ENCODE peak calls at places on chromosomes 1 and 21, in five cellular contexts. One of them, this sample, is unnamed. For H3K4me1, the result is how much of the 10 kb centered on the place peaks cover.

GRCh38 chr1:53376742-53377437 is 49.0 kb upstream of the LRP8 start:
- DNase-seq in fibroblast of lung: no peak
- DNase-seq in neuronal stem cell: no peak
- DNase-seq in astrocyte: no peak
- DNase-seq in mammary epithelial cell: no peak
- DNase-seq in this sample: no peak

GRCh38 chr1:182301467-182302198 is 90.0 kb downstream of the GLUL start:
- DNase-seq in mammary epithelial cell: peak
- DNase-seq in astrocyte: peak
- DNase-seq in fibroblast of lung: peak
- DNase-seq in neuronal stem cell: no peak
- DNase-seq in this sample: peak

GRCh38 chr1:107821340-107821739 is 143.6 kb downstream of the VAV3 start:
- DNase-seq in neuronal stem cell: no peak
- DNase-seq in mammary epithelial cell: peak
- DNase-seq in fibroblast of lung: no peak
- DNase-seq in astrocyte: no peak
- DNase-seq in this sample: no peak

GRCh38 chr1:10637833-10638558 is 158.4 kb downstream of the CASZ1 start:
- DNase-seq in astrocyte: no peak
- DNase-seq in fibroblast of lung: no peak
- DNase-seq in mammary epithelial cell: no peak
- DNase-seq in neuronal stem cell: no peak
- DNase-seq in this sample: no peak

GRCh38 chr1:22018583-22019559 is 17.4 kb downstream of the CELA3A start:
- DNase-seq in fibroblast of lung: peak
- DNase-seq in mammary epithelial cell: peak
- DNase-seq in astrocyte: peak
- DNase-seq in neuronal stem cell: no peak
- DNase-seq in this sample: peak

GRCh38 chr1:50080904-50081586 is 27.7 kb upstream of the ELAVL4 start:
- DNase-seq in mammary epithelial cell: peak
- DNase-seq in fibroblast of lung: no peak
- DNase-seq in neuronal stem cell: peak
- DNase-seq in astrocyte: no peak
- DNase-seq in this sample: no peak

GRCh38 chr1:51170342-51170741 is 65.7 kb upstream of the RNF11 start:
- DNase-seq in mammary epithelial cell: peak
- DNase-seq in fibroblast of lung: peak
- DNase-seq in astrocyte: no peak
- DNase-seq in neuronal stem cell: no peak
- DNase-seq in this sample: peak

GRCh38 chr21:35529141-35529863 is 480.2 kb upstream of the RUNX1 start:
- DNase-seq in neuronal stem cell: no peak
- DNase-seq in astrocyte: peak
- DNase-seq in mammary epithelial cell: no peak
- DNase-seq in fibroblast of lung: peak
- DNase-seq in this sample: peak

GRCh38 chr1:18869847-18870246 is 10.4 kb upstream of the TAS1R2 start:
- DNase-seq in fibroblast of lung: no peak
- DNase-seq in neuronal stem cell: no peak
- DNase-seq in mammary epithelial cell: no peak
- DNase-seq in astrocyte: no peak
- DNase-seq in this sample: no peak

GRCh38 chr1:71809085-71809484 is 473.3 kb downstream of the NEGR1 start:
- DNase-seq in neuronal stem cell: no peak
- DNase-seq in mammary epithelial cell: no peak
- DNase-seq in fibroblast of lung: no peak
- DNase-seq in astrocyte: no peak
- DNase-seq in this sample: no peak

GRCh38 chr21:43195131-43196021 is 26.6 kb downstream of the CRYAA start:
- DNase-seq in neuronal stem cell: no peak
- DNase-seq in astrocyte: no peak
- DNase-seq in fibroblast of lung: no peak
- DNase-seq in mammary epithelial cell: no peak
- DNase-seq in this sample: no peak

GRCh38 chr1:149993181-149993580 is 17.3 kb downstream of the OTUD7B start:
- DNase-seq in neuronal stem cell: no peak
- DNase-seq in astrocyte: no peak
- DNase-seq in fibroblast of lung: no peak
- DNase-seq in mammary epithelial cell: no peak
- DNase-seq in this sample: no peak

GRCh38 chr1:110390692-110391232 is at the start of gene SLC16A4:
- DNase-seq in neuronal stem cell: no peak
- DNase-seq in mammary epithelial cell: peak
- DNase-seq in astrocyte: peak
- DNase-seq in fibroblast of lung: peak
- DNase-seq in this sample: peak

GRCh38 chr1:174364996-174365760 is 82.6 kb upstream of the GPR52 start:
- DNase-seq in astrocyte: no peak
- DNase-seq in fibroblast of lung: no peak
- DNase-seq in neuronal stem cell: no peak
- DNase-seq in mammary epithelial cell: no peak
- DNase-seq in this sample: no peak

GRCh38 chr1:10378071-10378841 is 20.6 kb upstream of the PGD start:
- DNase-seq in mammary epithelial cell: peak
- DNase-seq in fibroblast of lung: peak
- DNase-seq in neuronal stem cell: no peak
- DNase-seq in astrocyte: peak
- DNase-seq in this sample: peak

GRCh38 chr1:228478912-228479665 is 8.1 kb upstream of the RNF187 start:
- DNase-seq in astrocyte: no peak
- DNase-seq in fibroblast of lung: no peak
- DNase-seq in mammary epithelial cell: no peak
- DNase-seq in neuronal stem cell: no peak
- DNase-seq in this sample: no peak

GRCh38 chr1:205746757-205747412 is 3.1 kb downstream of the NUCKS1 start:
- DNase-seq in astrocyte: peak
- DNase-seq in neuronal stem cell: no peak
- DNase-seq in fibroblast of lung: peak
- DNase-seq in mammary epithelial cell: peak
- DNase-seq in this sample: no peak

GRCh38 chr1:65207317-65207716 is 59.3 kb downstream of the AK4 start:
- DNase-seq in fibroblast of lung: peak
- DNase-seq in astrocyte: no peak
- DNase-seq in mammary epithelial cell: no peak
- DNase-seq in neuronal stem cell: no peak
- DNase-seq in this sample: no peak

GRCh38 chr1:60573726-60574409 is 500.3 kb upstream of the C1orf87 start:
- DNase-seq in astrocyte: peak
- DNase-seq in fibroblast of lung: peak
- DNase-seq in neuronal stem cell: no peak
- DNase-seq in mammary epithelial cell: peak
- DNase-seq in this sample: peak

GRCh38 chr1:202162049-202162417 is 1.6 kb upstream of the PTPN7 start:
- DNase-seq in astrocyte: no peak
- DNase-seq in mammary epithelial cell: no peak
- DNase-seq in fibroblast of lung: no peak
- DNase-seq in neuronal stem cell: no peak
- DNase-seq in this sample: no peak

GRCh38 chr1:63874278-63874880 is 100.6 kb downstream of the ROR1 start:
- DNase-seq in neuronal stem cell: no peak
- DNase-seq in fibroblast of lung: no peak
- DNase-seq in astrocyte: peak
- DNase-seq in mammary epithelial cell: no peak
- DNase-seq in this sample: no peak

GRCh38 chr1:65949230-65949626 is 156.5 kb downstream of the PDE4B start:
- DNase-seq in mammary epithelial cell: no peak
- DNase-seq in neuronal stem cell: no peak
- DNase-seq in astrocyte: no peak
- DNase-seq in fibroblast of lung: peak
- DNase-seq in this sample: peak

DNA sequence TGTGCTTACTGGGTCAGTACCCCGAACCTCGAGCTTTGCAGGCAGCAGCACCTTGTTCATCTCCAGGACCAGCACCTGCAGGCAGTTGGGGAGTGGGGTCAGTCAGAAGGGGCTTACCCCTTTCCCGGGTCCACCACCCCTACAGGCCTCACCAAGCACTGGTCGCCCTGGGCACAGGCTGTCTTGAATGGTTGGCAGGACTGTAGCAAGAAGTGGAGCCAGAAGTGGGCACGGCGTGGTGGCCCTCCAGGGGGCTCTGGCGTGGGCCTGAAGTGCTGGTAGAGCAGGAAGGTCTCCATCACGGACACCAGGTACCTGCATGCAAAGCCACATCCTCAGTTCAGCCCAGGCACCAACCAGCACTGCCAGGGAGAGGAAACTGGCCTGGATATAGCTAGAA is 5.2 kb downstream of the MAP3K6 start:
- DNase-seq in astrocyte: no peak
- DNase-seq in fibroblast of lung: no peak
- DNase-seq in neuronal stem cell: no peak
- DNase-seq in mammary epithelial cell: no peak
- DNase-seq in this sample: no peak
- H3K4me1 ChIP-seq in astrocyte: under half
- H3K4me1 ChIP-seq in fibroblast of lung: under half
- H3K4me1 ChIP-seq in neuronal stem cell: under half
- H3K4me1 ChIP-seq in mammary epithelial cell: under half
- H3K4me1 ChIP-seq in this sample: under half

GRCh38 chr1:244653439-244654283 is 735 bp downstream of the DESI2 start:
- DNase-seq in mammary epithelial cell: peak
- DNase-seq in fibroblast of lung: peak
- DNase-seq in neuronal stem cell: peak
- DNase-seq in astrocyte: peak
- DNase-seq in this sample: peak

GRCh38 chr1:244651956-244652698 is 799 bp upstream of the DESI2 start:
- DNase-seq in fibroblast of lung: peak
- DNase-seq in neuronal stem cell: peak
- DNase-seq in mammary epithelial cell: no peak
- DNase-seq in astrocyte: peak
- DNase-seq in this sample: no peak

GRCh38 chr1:244655186-244655585 is 2.3 kb downstream of the DESI2 start:
- DNase-seq in astrocyte: no peak
- DNase-seq in fibroblast of lung: no peak
- DNase-seq in neuronal stem cell: no peak
- DNase-seq in mammary epithelial cell: no peak
- DNase-seq in this sample: no peak

GRCh38 chr1:244652699-244653438 is at the start of gene DESI2:
- DNase-seq in fibroblast of lung: peak
- DNase-seq in astrocyte: peak
- DNase-seq in mammary epithelial cell: peak
- DNase-seq in neuronal stem cell: peak
- DNase-seq in this sample: peak

DNA sequence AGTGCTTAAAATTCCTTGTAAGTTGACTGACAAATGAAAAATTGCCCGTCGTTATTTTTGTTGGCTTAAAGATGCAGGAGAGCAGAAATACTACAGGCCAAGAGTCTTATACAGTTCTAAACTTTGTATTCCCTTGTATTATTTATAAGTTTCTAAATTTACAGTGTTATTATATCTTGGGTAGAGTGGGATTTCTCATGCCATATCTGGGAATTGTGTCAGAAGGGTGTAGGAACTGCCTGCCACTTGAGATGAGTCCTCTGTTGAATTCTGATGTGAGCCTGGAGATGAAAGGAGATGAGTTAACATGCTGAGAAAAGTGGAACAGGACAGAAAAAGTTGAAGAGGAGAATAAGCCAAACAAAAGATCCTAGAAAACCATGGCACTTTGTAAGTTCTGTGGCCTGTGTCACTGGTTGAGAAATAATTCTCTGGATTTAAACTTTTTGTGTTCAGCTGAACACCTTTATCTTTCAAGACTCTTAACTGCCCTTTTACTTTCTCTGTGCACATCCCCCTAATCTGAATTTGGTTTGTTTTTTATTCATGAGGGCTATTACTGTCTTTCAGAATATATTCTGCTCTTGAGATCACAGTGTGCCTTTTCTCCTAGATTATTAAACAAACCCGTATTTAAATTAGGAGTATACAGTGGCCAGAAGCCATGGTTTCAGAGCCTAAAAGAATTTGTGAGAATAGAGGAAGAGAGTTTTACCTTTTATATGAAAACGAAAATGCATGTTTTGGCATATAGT is 1.5 kb downstream of the DESI2 start:
- DNase-seq in neuronal stem cell: no peak
- DNase-seq in fibroblast of lung: peak
- DNase-seq in mammary epithelial cell: peak
- DNase-seq in astrocyte: peak
- DNase-seq in this sample: peak
- H3K4me3 ChIP-seq in neuronal stem cell: peak
- H3K4me3 ChIP-seq in fibroblast of lung: peak
- H3K4me3 ChIP-seq in mammary epithelial cell: peak
- H3K4me3 ChIP-seq in astrocyte: peak
- H3K4me3 ChIP-seq in this sample: peak

DNA sequence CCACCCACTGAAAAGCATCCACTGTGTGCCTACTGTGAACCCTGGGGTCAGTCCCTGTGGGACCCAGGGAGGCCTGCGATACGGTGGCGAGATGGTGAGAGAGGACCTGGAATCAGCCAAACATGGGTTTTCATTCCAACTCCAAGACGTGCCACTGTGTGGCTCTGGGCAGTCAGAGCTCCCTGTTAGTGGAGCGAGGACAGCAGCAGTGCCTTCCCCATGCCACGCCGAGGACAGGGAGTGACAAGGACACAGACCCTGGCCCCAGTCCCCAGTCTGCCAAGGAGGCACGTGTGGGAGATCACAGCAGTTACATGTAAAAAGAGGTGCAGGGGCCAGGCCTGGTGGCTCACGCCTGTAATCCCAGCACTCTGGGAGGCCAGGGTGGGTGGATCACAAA is 50.9 kb upstream of the TMEM51 start:
- DNase-seq in fibroblast of lung: no peak
- DNase-seq in neuronal stem cell: no peak
- DNase-seq in mammary epithelial cell: no peak
- DNase-seq in astrocyte: no peak
- DNase-seq in this sample: no peak
- H3K9ac ChIP-seq in fibroblast of lung: no peak
- H3K9ac ChIP-seq in neuronal stem cell: no peak
- H3K9ac ChIP-seq in mammary epithelial cell: no peak
- H3K9ac ChIP-seq in astrocyte: no peak
- H3K9ac ChIP-seq in this sample: no peak

GRCh38 chr1:208239518-208240381 is 4.4 kb downstream of the PLXNA2 start:
- DNase-seq in fibroblast of lung: no peak
- DNase-seq in mammary epithelial cell: no peak
- DNase-seq in neuronal stem cell: no peak
- DNase-seq in astrocyte: peak
- DNase-seq in this sample: no peak

GRCh38 chr1:208242186-208242585 is 2.0 kb downstream of the PLXNA2 start:
- DNase-seq in mammary epithelial cell: no peak
- DNase-seq in fibroblast of lung: no peak
- DNase-seq in astrocyte: no peak
- DNase-seq in neuronal stem cell: no peak
- DNase-seq in this sample: no peak

GRCh38 chr1:208242829-208243521 is 1.2 kb downstream of the PLXNA2 start:
- DNase-seq in fibroblast of lung: peak
- DNase-seq in neuronal stem cell: no peak
- DNase-seq in mammary epithelial cell: peak
- DNase-seq in astrocyte: peak
- DNase-seq in this sample: peak

GRCh38 chr1:208240698-208241355 is 3.4 kb downstream of the PLXNA2 start:
- DNase-seq in mammary epithelial cell: no peak
- DNase-seq in fibroblast of lung: no peak
- DNase-seq in astrocyte: no peak
- DNase-seq in neuronal stem cell: no peak
- DNase-seq in this sample: no peak

DNA sequence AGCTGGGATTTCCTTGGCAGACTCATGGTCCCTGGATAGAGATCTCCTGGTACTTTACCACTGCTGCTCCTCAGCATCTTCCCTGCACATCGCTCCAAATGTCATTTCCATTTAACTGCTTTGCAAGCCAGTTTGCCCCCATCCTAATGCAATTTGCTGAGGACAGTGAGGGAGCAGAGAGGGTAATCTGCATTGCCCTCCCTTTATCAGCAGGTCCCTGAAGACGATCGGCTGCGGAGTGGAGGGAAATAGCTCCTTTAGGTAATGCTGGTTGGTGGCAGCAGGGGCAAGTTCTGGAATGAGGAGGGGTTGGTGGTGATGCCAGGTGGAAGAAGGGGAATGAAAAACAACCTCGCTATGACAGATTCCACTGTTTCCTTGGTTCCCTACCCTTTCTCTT is 2.6 kb downstream of the PLXNA2 start:
- DNase-seq in neuronal stem cell: no peak
- DNase-seq in astrocyte: no peak
- DNase-seq in mammary epithelial cell: no peak
- DNase-seq in fibroblast of lung: no peak
- DNase-seq in this sample: no peak
- H3K4me1 ChIP-seq in neuronal stem cell: under half
- H3K4me1 ChIP-seq in astrocyte: under half
- H3K4me1 ChIP-seq in mammary epithelial cell: half or more
- H3K4me1 ChIP-seq in fibroblast of lung: under half
- H3K4me1 ChIP-seq in this sample: under half

This sample was measured in adipocyte.